ENCODE peak calls at places on chromosomes 7 and 10, in seven cellular contexts. A, P, O, T, X, D and S are unnamed samples.

GRCh38 chr7:70545214-70545613 is 586.7 kb upstream of the GALNT17 start:
- DNase-seq in X (no peak), T (no peak), O (no peak), D (no peak), A (no peak), P (no peak), S (no peak)

GRCh38 chr10:31698169-31698890 is 230.3 kb downstream of the ARHGAP12 start:
- DNase-seq in D (no peak), T (peak), A (no peak), X (no peak), O (no peak), P (peak), S (no peak)

GRCh38 chr7:142300689-142301088 is 42.8 kb upstream of the PRSS58 start:
- DNase-seq in D (peak), X (no peak), O (peak), P (no peak), A (no peak), T (peak), S (peak)

GRCh38 chr10:15166325-15166724 is 2.2 kb downstream of the NMT2 start:
- DNase-seq in P (no peak), D (no peak), O (no peak), X (no peak), T (no peak), A (no peak), S (no peak)

GRCh38 chr10:132457328-132458070 is 60.5 kb downstream of the PWWP2B start:
- DNase-seq in D (no peak), A (no peak), X (no peak), P (no peak), T (no peak), O (no peak), S (no peak)

GRCh38 chr10:22479419-22479818 is 134.1 kb downstream of the SPAG6 start:
- DNase-seq in O (no peak), X (no peak), T (no peak), A (peak), D (no peak), P (no peak), S (no peak)

GRCh38 chr10:3720228-3721019 is 64.6 kb downstream of the KLF6 start:
- DNase-seq in X (no peak), D (no peak), O (no peak), T (peak), P (peak), A (peak), S (no peak)

GRCh38 chr7:68058014-68058413 is 1061.4 kb downstream of the TYW1 start:
- DNase-seq in T (no peak), O (no peak), D (no peak), A (no peak), X (no peak), P (no peak), S (no peak)

GRCh38 chr10:47383254-47384147 is 592 bp downstream of the ZNF488 start:
- DNase-seq in T (no peak), D (no peak), X (no peak), O (no peak), P (no peak), A (no peak), S (no peak)

GRCh38 chr10:128471151-128471550 is 344.9 kb upstream of the MKI67 start:
- DNase-seq in X (no peak), A (no peak), O (no peak), P (no peak), D (no peak), T (no peak), S (no peak)

GRCh38 chr7:137953692-137954470 is 48.0 kb downstream of the CREB3L2 start:
- DNase-seq in A (no peak), O (no peak), T (peak), P (peak), X (no peak), D (no peak), S (no peak)

GRCh38 chr10:6621536-6621935 is 41.5 kb upstream of the PRKCQ start:
- DNase-seq in O (no peak), A (no peak), P (no peak), D (no peak), T (peak), X (no peak), S (no peak)

GRCh38 chr7:116228241-116228640 is 17.9 kb downstream of the TES start:
- DNase-seq in T (no peak), X (no peak), D (no peak), O (no peak), P (no peak), A (no peak), S (no peak)

GRCh38 chr10:37268266-37268665 is 142.9 kb downstream of the ANKRD30A start:
- DNase-seq in A (no peak), O (no peak), T (no peak), D (no peak), P (no peak), X (no peak), S (no peak)

GRCh38 chr10:17673517-17674051 is 29.6 kb downstream of the STAM start:
- DNase-seq in D (no peak), A (no peak), O (no peak), X (no peak), T (peak), P (peak), S (no peak)

GRCh38 chr10:95406651-95407280 is 116.0 kb upstream of the PDLIM1 start:
- DNase-seq in T (no peak), D (no peak), O (no peak), X (no peak), A (no peak), P (peak), S (no peak)

GRCh38 chr7:155576900-155577508 is 30.6 kb upstream of the CNPY1 start:
- DNase-seq in X (no peak), T (no peak), P (no peak), O (no peak), D (no peak), A (no peak), S (no peak)

GRCh38 chr7:47470567-47471357 is 111.1 kb downstream of the TNS3 start:
- DNase-seq in A (no peak), P (no peak), D (no peak), X (no peak), O (no peak), T (peak), S (no peak)

GRCh38 chr7:13834328-13834761 is 155.1 kb downstream of the ETV1 start:
- DNase-seq in D (no peak), A (no peak), O (no peak), X (no peak), P (no peak), T (no peak), S (no peak)

GRCh38 chr10:104440221-104440620 is 86.6 kb downstream of the CFAP58 start:
- DNase-seq in A (no peak), X (no peak), O (no peak), T (peak), D (no peak), P (no peak), S (no peak)

GRCh38 chr10:75925999-75926398 is 494.6 kb downstream of the LRMDA start:
- DNase-seq in P (no peak), D (no peak), X (no peak), T (no peak), A (no peak), O (no peak), S (no peak)

GRCh38 chr10:130935051-130935450 is 376.5 kb downstream of the TCERG1L start:
- DNase-seq in O (no peak), X (no peak), D (no peak), A (no peak), P (no peak), T (no peak), S (no peak)

GRCh38 chr7:39683216-39683845 is 60.0 kb downstream of the RALA start:
- DNase-seq in T (peak), X (no peak), A (no peak), O (no peak), P (peak), D (no peak), S (no peak)

GRCh38 chr10:62323751-62324150 is 50.4 kb upstream of the ZNF365 start:
- DNase-seq in X (no peak), A (no peak), T (no peak), P (no peak), O (no peak), D (no peak), S (no peak)

GRCh38 chr7:159023216-159023615 is 121.5 kb downstream of the VIPR2 start:
- DNase-seq in P (no peak), T (no peak), D (no peak), O (no peak), A (no peak), X (no peak), S (no peak)

GRCh38 chr7:42014625-42015412 is 222.2 kb downstream of the GLI3 start:
- DNase-seq in P (peak), T (peak), O (no peak), A (no peak), D (peak), X (no peak), S (peak)